ENCODE peak calls at places on chromosomes 7 and 10, in five cellular contexts. L, R, V, K and M are unnamed samples.

GRCh38 chr10:72862957-72863356 is 30.6 kb upstream of the OIT3 start:
- DNase-seq in L (no peak), R (no peak), V (no peak), K (no peak), M (no peak)

GRCh38 chr10:16887565-16887964 is 70.3 kb upstream of the RSU1 start:
- DNase-seq in L (no peak), R (no peak), V (no peak), K (no peak), M (no peak)

GRCh38 chr7:108813247-108814014 is 243.8 kb downstream of the DNAJB9 start:
- DNase-seq in L (no peak), R (no peak), V (no peak), K (no peak), M (no peak)

GRCh38 chr10:61845950-61846268 is 55.6 kb upstream of the ARID5B start:
- DNase-seq in L (no peak), R (no peak), V (no peak), K (no peak), M (no peak)

GRCh38 chr7:34036069-34036920 is 131.0 kb downstream of the BMPER start:
- DNase-seq in L (peak), R (no peak), V (no peak), K (no peak), M (peak)

GRCh38 chr10:3365630-3366029 is 193.0 kb upstream of the PITRM1 start:
- DNase-seq in L (peak), R (no peak), V (no peak), K (no peak), M (peak)

GRCh38 chr7:155962191-155962967 is 150.1 kb upstream of the SHH start:
- DNase-seq in L (peak), R (peak), V (peak), K (no peak), M (peak)

GRCh38 chr7:140570120-140570519 is 70.5 kb downstream of the DENND2A start:
- DNase-seq in L (no peak), R (no peak), V (no peak), K (no peak), M (no peak)

GRCh38 chr10:129470103-129470851 is 3.2 kb downstream of the MGMT start:
- DNase-seq in L (no peak), R (no peak), V (no peak), K (no peak), M (no peak)

GRCh38 chr10:30432631-30433285 is 1.2 kb upstream of the MAP3K8 start:
- DNase-seq in L (no peak), R (peak), V (no peak), K (no peak), M (peak)

GRCh38 chr7:80186721-80187120 is 52.1 kb downstream of the GNAI1 start:
- DNase-seq in L (no peak), R (no peak), V (no peak), K (no peak), M (no peak)

GRCh38 chr10:128040681-128041080 is 85.5 kb downstream of the MKI67 start:
- DNase-seq in L (no peak), R (no peak), V (no peak), K (no peak), M (no peak)

GRCh38 chr7:148722340-148723165 is 23.9 kb downstream of the CUL1 start:
- DNase-seq in L (no peak), R (no peak), V (no peak), K (no peak), M (peak)

GRCh38 chr10:49324711-49325110 is 25.7 kb downstream of the C10orf71 start:
- DNase-seq in L (peak), R (no peak), V (no peak), K (no peak), M (no peak)

GRCh38 chr7:158746957-158747356 is 42.4 kb upstream of the NCAPG2 start:
- DNase-seq in L (no peak), R (no peak), V (no peak), K (no peak), M (no peak)

GRCh38 chr7:138891446-138891810 is 89.8 kb downstream of the KIAA1549 start:
- DNase-seq in L (no peak), R (no peak), V (no peak), K (no peak), M (no peak)

GRCh38 chr7:55020481-55020871 is 1.7 kb downstream of the EGFR start:
- DNase-seq in L (no peak), R (no peak), V (no peak), K (no peak), M (peak)

GRCh38 chr10:81957976-81958375 is 83.0 kb downstream of the NRG3 start:
- DNase-seq in L (no peak), R (no peak), V (no peak), K (no peak), M (no peak)

GRCh38 chr10:122555431-122555830 is 5.1 kb upstream of the DMBT1 start:
- DNase-seq in L (no peak), R (no peak), V (no peak), K (no peak), M (no peak)

GRCh38 chr7:70355591-70356323 is 757.5 kb downstream of the AUTS2 start:
- DNase-seq in L (no peak), R (no peak), V (no peak), K (no peak), M (no peak)

GRCh38 chr7:81501220-81501619 is 268.6 kb downstream of the HGF start:
- DNase-seq in L (no peak), R (no peak), V (no peak), K (no peak), M (no peak)

GRCh38 chr7:90309872-90310271 is 11.2 kb downstream of the FAM237B start:
- DNase-seq in L (no peak), R (no peak), V (no peak), K (no peak), M (no peak)

GRCh38 chr10:115491526-115492140 is 398.5 kb downstream of the ATRNL1 start:
- DNase-seq in L (no peak), R (no peak), V (no peak), K (no peak), M (no peak)